ENCODE peak calls at places on chromosome 1, in five cellular contexts. S, E, P, K and B are unnamed samples.

GRCh38 chr1:150537732-150538684 is 11.2 kb upstream of the ADAMTSL4 start:
- DNase-seq in P (no peak), E (peak; percentile 63), K (no peak), S (no peak), B (no peak)

GRCh38 chr1:13564073-13564472 is 19.6 kb upstream of the PDPN start:
- DNase-seq in E (no peak), P (no peak), K (no peak), S (no peak), B (no peak)

GRCh38 chr1:25467193-25467592 is 36.5 kb downstream of the MACO1 start:
- DNase-seq in S (no peak), K (no peak), P (no peak), E (no peak), B (no peak)

GRCh38 chr1:234535763-234536515 is 57.0 kb upstream of the TARBP1 start:
- DNase-seq in S (no peak), E (peak; percentile 70), K (peak; percentile 75), P (no peak), B (no peak)

GRCh38 chr1:29521438-29521715 is 285.1 kb downstream of the PTPRU start:
- DNase-seq in S (no peak), K (no peak), P (no peak), E (no peak), B (no peak)

GRCh38 chr1:210384625-210385024 is 55.9 kb downstream of the HHAT start:
- DNase-seq in E (peak; percentile 91), S (peak; percentile 65), P (no peak), K (peak; percentile 29), B (peak; percentile 33)

GRCh38 chr1:59243544-59243943 is 53.4 kb upstream of the FGGY start:
- DNase-seq in E (no peak), K (no peak), P (no peak), S (no peak), B (no peak)

GRCh38 chr1:85225624-85226380 is 25.0 kb upstream of the SYDE2 start:
- DNase-seq in K (no peak), P (no peak), S (no peak), E (peak; percentile 11), B (no peak)

GRCh38 chr1:234683856-234684632 is 74.1 kb upstream of the IRF2BP2 start:
- DNase-seq in K (peak; percentile 86), S (peak; percentile 49), E (no peak), P (no peak), B (peak; percentile 63)

GRCh38 chr1:112704908-112705627 is 1.9 kb downstream of the RHOC start:
- DNase-seq in E (peak; percentile 99), P (peak; percentile 48), K (peak; percentile 95), S (peak; percentile 93), B (peak; percentile 70)